ENCODE peak calls at places on chromosomes 16 and 17, in four cellular contexts. One of them, this sample, is unnamed. For H3K4me1 and H3K27me3, the result is how much of the 10 kb centered on the place peaks cover.

GRCh38 chr17:75416006-75416405 is 10.5 kb upstream of the GRB2 start:
- DNase-seq in heart left ventricle: no peak
- DNase-seq in CD8-positive, alpha-beta memory T cell: no peak
- DNase-seq in testis: no peak
- DNase-seq in this sample: no peak

GRCh38 chr16:69566437-69567030 is 768 bp downstream of the NFAT5 start:
- DNase-seq in heart left ventricle: peak
- DNase-seq in CD8-positive, alpha-beta memory T cell: no peak
- DNase-seq in testis: peak
- DNase-seq in this sample: peak

GRCh38 chr17:66904760-66905637 is 59.5 kb upstream of the CACNG4 start:
- DNase-seq in heart left ventricle: peak
- DNase-seq in CD8-positive, alpha-beta memory T cell: no peak
- DNase-seq in testis: peak
- DNase-seq in this sample: peak

GRCh38 chr16:69619514-69619913 is 53.7 kb downstream of the NFAT5 start:
- DNase-seq in heart left ventricle: no peak
- DNase-seq in CD8-positive, alpha-beta memory T cell: no peak
- DNase-seq in testis: no peak
- DNase-seq in this sample: no peak

GRCh38 chr17:74928786-74929185 is 4.7 kb downstream of the OTOP2 start:
- DNase-seq in heart left ventricle: no peak
- DNase-seq in CD8-positive, alpha-beta memory T cell: no peak
- DNase-seq in testis: no peak
- DNase-seq in this sample: no peak

GRCh38 chr16:54347961-54348360 is 61.4 kb upstream of the IRX3 start:
- DNase-seq in heart left ventricle: no peak
- DNase-seq in CD8-positive, alpha-beta memory T cell: no peak
- DNase-seq in testis: no peak
- DNase-seq in this sample: no peak

GRCh38 chr16:70475054-70475871 is 20.9 kb downstream of the FCSK start:
- DNase-seq in heart left ventricle: no peak
- DNase-seq in CD8-positive, alpha-beta memory T cell: no peak
- DNase-seq in testis: no peak
- DNase-seq in this sample: no peak

GRCh38 chr16:81500833-81501521 is 56.4 kb downstream of the CMIP start:
- DNase-seq in heart left ventricle: no peak
- DNase-seq in CD8-positive, alpha-beta memory T cell: no peak
- DNase-seq in testis: no peak
- DNase-seq in this sample: peak

GRCh38 chr17:45942284-45942683 is 47.9 kb downstream of the MAPT start:
- DNase-seq in heart left ventricle: peak
- DNase-seq in CD8-positive, alpha-beta memory T cell: no peak
- DNase-seq in testis: peak
- DNase-seq in this sample: no peak

GRCh38 chr16:83907926-83908325 is 9.0 kb downstream of the MLYCD start:
- DNase-seq in heart left ventricle: no peak
- DNase-seq in CD8-positive, alpha-beta memory T cell: no peak
- DNase-seq in testis: no peak
- DNase-seq in this sample: no peak

GRCh38 chr17:1137465-1137894 is 42.3 kb downstream of the ABR start:
- DNase-seq in heart left ventricle: no peak
- DNase-seq in CD8-positive, alpha-beta memory T cell: no peak
- DNase-seq in testis: peak
- DNase-seq in this sample: no peak

GRCh38 chr16:67245189-67245585 is 2.1 kb downstream of the FHOD1 start:
- DNase-seq in heart left ventricle: no peak
- DNase-seq in CD8-positive, alpha-beta memory T cell: no peak
- DNase-seq in testis: no peak
- DNase-seq in this sample: no peak

GRCh38 chr17:8674344-8675305 is 44.1 kb upstream of the MYH10 start:
- DNase-seq in heart left ventricle: peak
- DNase-seq in CD8-positive, alpha-beta memory T cell: no peak
- DNase-seq in testis: no peak
- DNase-seq in this sample: no peak

GRCh38 chr16:72938426-72939164 is 109.3 kb downstream of the ZFHX3 start:
- DNase-seq in heart left ventricle: peak
- DNase-seq in CD8-positive, alpha-beta memory T cell: no peak
- DNase-seq in testis: peak
- DNase-seq in this sample: peak

GRCh38 chr16:49837673-49838360 is 18.1 kb downstream of the ZNF423 start:
- DNase-seq in heart left ventricle: no peak
- DNase-seq in CD8-positive, alpha-beta memory T cell: no peak
- DNase-seq in testis: no peak
- DNase-seq in this sample: no peak

GRCh38 chr16:15611610-15612009 is 31.3 kb downstream of the MARF1 start:
- DNase-seq in heart left ventricle: no peak
- DNase-seq in CD8-positive, alpha-beta memory T cell: no peak
- DNase-seq in testis: no peak
- DNase-seq in this sample: no peak

DNA sequence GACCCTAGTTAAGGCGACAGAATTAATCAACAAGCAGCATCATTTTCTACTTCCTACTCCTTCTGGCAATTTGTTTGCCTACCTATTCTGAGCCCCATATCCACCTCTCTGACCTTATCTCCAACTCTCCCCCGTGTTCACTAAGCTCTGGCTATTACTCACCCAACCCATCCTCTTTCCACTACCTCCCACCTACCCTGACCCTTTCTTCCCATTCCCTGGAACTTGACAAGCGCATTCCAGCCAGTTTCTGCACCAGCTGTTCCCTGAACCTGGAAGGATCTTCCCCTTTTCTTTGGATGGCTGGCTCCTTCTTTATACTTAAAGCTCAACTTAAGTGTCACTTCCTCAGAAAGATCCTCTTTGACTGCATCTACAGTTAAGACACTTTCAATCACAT is 2.3 kb downstream of the DCUN1D3 start:
- DNase-seq in heart left ventricle: no peak
- DNase-seq in CD8-positive, alpha-beta memory T cell: no peak
- DNase-seq in testis: no peak
- DNase-seq in this sample: no peak
- H3K4me3 ChIP-seq in heart left ventricle: peak
- H3K4me3 ChIP-seq in CD8-positive, alpha-beta memory T cell: no peak
- H3K4me3 ChIP-seq in testis: no peak
- H3K4me3 ChIP-seq in this sample: no peak

DNA sequence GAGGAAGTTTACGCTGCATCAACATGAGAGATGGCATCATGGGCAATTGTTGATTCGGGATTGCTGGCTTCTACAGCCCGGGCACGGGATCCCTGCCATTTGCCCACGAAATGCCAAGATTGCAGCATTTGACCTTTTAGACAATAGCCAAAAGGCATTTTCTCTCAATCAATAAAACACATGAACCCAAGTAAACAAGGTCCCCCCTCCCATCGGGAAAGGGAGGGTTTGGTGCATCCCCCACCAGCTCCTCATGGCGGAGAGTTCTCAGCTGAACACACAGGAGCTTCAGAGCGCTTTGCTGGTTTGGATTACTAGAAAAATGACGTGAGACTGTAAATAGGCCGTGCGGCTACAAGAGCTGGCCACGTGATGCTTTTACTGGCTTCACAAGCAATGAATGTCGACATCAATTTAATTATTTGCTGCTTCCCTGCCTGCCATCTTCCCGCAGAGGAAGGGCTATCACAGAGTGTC is 147.6 kb downstream of the C16orf95 start:
- DNase-seq in heart left ventricle: no peak
- DNase-seq in CD8-positive, alpha-beta memory T cell: no peak
- DNase-seq in testis: no peak
- DNase-seq in this sample: no peak
- H3K4me1 ChIP-seq in heart left ventricle: under half
- H3K4me1 ChIP-seq in CD8-positive, alpha-beta memory T cell: under half
- H3K4me1 ChIP-seq in testis: under half
- H3K4me1 ChIP-seq in this sample: under half

DNA sequence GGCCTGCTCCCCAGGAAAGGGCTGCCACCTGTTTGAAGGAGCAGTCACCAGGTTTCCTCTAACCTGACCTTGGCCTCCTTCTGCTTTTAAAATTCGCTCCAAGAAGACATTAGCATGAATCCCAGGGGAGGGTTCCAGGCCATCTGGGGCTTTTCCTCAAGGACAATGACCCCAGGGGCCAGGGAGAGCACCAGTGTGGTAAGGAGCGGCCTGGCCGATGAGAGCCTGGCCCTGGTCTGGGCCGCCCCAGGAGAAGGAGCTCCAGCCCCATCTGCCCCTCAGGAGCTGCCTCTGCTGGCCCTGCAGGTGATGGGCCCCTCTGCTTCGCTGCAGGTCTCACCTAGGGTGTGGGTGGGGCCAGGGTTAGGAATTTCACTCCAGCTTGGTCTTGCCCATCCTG is 209.2 kb upstream of the TNRC6C start:
- DNase-seq in heart left ventricle: no peak
- DNase-seq in CD8-positive, alpha-beta memory T cell: no peak
- DNase-seq in testis: no peak
- DNase-seq in this sample: no peak
- H3K27me3 ChIP-seq in heart left ventricle: under half
- H3K27me3 ChIP-seq in CD8-positive, alpha-beta memory T cell: under half
- H3K27me3 ChIP-seq in testis: under half
- H3K27me3 ChIP-seq in this sample: under half

GRCh38 chr17:2239882-2240430 is 63.6 kb downstream of the SMG6 start:
- DNase-seq in heart left ventricle: peak
- DNase-seq in CD8-positive, alpha-beta memory T cell: no peak
- DNase-seq in testis: peak
- DNase-seq in this sample: no peak
- H3K4me3 ChIP-seq in heart left ventricle: no peak
- H3K4me3 ChIP-seq in CD8-positive, alpha-beta memory T cell: no peak
- H3K4me3 ChIP-seq in testis: no peak
- H3K4me3 ChIP-seq in this sample: no peak

GRCh38 chr17:78725448-78726021 is 56.5 kb downstream of the CYTH1 start:
- DNase-seq in heart left ventricle: no peak
- DNase-seq in CD8-positive, alpha-beta memory T cell: peak
- DNase-seq in testis: no peak
- DNase-seq in this sample: no peak
- H3K4me1 ChIP-seq in heart left ventricle: half or more
- H3K4me1 ChIP-seq in CD8-positive, alpha-beta memory T cell: half or more
- H3K4me1 ChIP-seq in testis: under half
- H3K4me1 ChIP-seq in this sample: under half

GRCh38 chr16:86994215-86994614 is 323.0 kb downstream of the C16orf95 start:
- DNase-seq in heart left ventricle: no peak
- DNase-seq in CD8-positive, alpha-beta memory T cell: no peak
- DNase-seq in testis: no peak
- DNase-seq in this sample: no peak
- H3K27me3 ChIP-seq in heart left ventricle: under half
- H3K27me3 ChIP-seq in CD8-positive, alpha-beta memory T cell: under half
- H3K27me3 ChIP-seq in testis: under half
- H3K27me3 ChIP-seq in this sample: half or more

GRCh38 chr17:78731904-78732303 is 50.2 kb downstream of the CYTH1 start:
- DNase-seq in heart left ventricle: no peak
- DNase-seq in CD8-positive, alpha-beta memory T cell: no peak
- DNase-seq in testis: no peak
- DNase-seq in this sample: no peak

GRCh38 chr17:78728495-78728894 is 53.6 kb downstream of the CYTH1 start:
- DNase-seq in heart left ventricle: no peak
- DNase-seq in CD8-positive, alpha-beta memory T cell: no peak
- DNase-seq in testis: no peak
- DNase-seq in this sample: no peak

GRCh38 chr17:78727057-78727456 is 55.0 kb downstream of the CYTH1 start:
- DNase-seq in heart left ventricle: no peak
- DNase-seq in CD8-positive, alpha-beta memory T cell: no peak
- DNase-seq in testis: no peak
- DNase-seq in this sample: no peak

GRCh38 chr17:78727476-78728229 is 54.4 kb downstream of the CYTH1 start:
- DNase-seq in heart left ventricle: no peak
- DNase-seq in CD8-positive, alpha-beta memory T cell: no peak
- DNase-seq in testis: no peak
- DNase-seq in this sample: no peak

DNA sequence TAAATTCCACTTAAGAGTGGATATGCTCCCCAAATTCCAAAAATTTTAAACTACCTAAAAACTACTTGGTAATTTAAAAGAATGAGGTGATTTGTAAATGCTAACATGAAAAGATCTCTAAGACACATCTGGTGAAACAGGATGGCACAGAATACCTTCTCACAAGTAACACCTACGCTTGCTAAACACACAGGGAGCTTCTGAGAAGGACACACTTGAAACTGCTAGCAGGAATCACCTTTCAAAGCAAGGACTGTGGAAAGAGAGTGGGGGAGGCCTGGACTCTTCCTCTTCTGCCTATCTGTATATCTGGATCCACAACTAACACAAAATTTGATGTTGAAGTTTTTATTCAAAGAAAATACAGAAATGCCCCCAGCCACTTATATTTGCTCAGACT is 52.4 kb downstream of the CYTH1 start:
- DNase-seq in heart left ventricle: no peak
- DNase-seq in CD8-positive, alpha-beta memory T cell: no peak
- DNase-seq in testis: no peak
- DNase-seq in this sample: no peak
- H3K4me3 ChIP-seq in heart left ventricle: no peak
- H3K4me3 ChIP-seq in CD8-positive, alpha-beta memory T cell: no peak
- H3K4me3 ChIP-seq in testis: no peak
- H3K4me3 ChIP-seq in this sample: no peak

GRCh38 chr17:77315010-77315409 is 174.2 kb downstream of the SEC14L1 start:
- DNase-seq in heart left ventricle: no peak
- DNase-seq in CD8-positive, alpha-beta memory T cell: no peak
- DNase-seq in testis: no peak
- DNase-seq in this sample: no peak

GRCh38 chr17:77316651-77317050 is 175.9 kb downstream of the SEC14L1 start:
- DNase-seq in heart left ventricle: no peak
- DNase-seq in CD8-positive, alpha-beta memory T cell: no peak
- DNase-seq in testis: no peak
- DNase-seq in this sample: no peak

GRCh38 chr17:77315551-77316190 is 174.9 kb downstream of the SEC14L1 start:
- DNase-seq in heart left ventricle: no peak
- DNase-seq in CD8-positive, alpha-beta memory T cell: no peak
- DNase-seq in testis: no peak
- DNase-seq in this sample: no peak

GRCh38 chr17:77317091-77317519 is 176.3 kb downstream of the SEC14L1 start:
- DNase-seq in heart left ventricle: no peak
- DNase-seq in CD8-positive, alpha-beta memory T cell: no peak
- DNase-seq in testis: no peak
- DNase-seq in this sample: no peak

DNA sequence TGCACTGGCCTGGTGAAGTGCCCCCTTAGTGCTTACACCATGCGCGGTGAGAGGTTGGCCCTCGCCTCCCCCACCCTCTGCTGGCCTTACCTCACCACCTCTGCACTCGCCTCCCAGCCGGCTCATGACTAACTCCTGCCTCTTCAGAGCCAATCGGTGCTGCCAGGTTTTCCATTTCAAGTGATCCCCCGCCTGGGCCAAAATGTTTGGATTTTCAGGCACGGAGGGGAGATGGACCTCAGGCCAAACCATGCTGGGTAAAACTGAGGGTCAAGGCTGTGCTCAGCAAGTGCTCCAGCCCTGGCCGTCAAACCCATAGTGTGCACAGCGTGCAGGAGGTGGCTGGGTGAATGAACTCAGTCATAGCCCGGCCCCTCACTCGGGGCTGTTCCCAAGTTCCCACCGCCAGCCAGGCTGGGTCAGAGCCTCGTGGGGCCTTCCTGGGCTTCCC is 175.4 kb downstream of the SEC14L1 start:
- DNase-seq in heart left ventricle: no peak
- DNase-seq in CD8-positive, alpha-beta memory T cell: no peak
- DNase-seq in testis: peak
- DNase-seq in this sample: no peak
- H3K4me1 ChIP-seq in heart left ventricle: under half
- H3K4me1 ChIP-seq in CD8-positive, alpha-beta memory T cell: under half
- H3K4me1 ChIP-seq in testis: under half
- H3K4me1 ChIP-seq in this sample: under half

GRCh38 chr17:72121164-72122001 is 563 bp downstream of the SOX9 start:
- DNase-seq in heart left ventricle: peak
- DNase-seq in CD8-positive, alpha-beta memory T cell: no peak
- DNase-seq in testis: no peak
- DNase-seq in this sample: peak
- H3K27me3 ChIP-seq in heart left ventricle: under half
- H3K27me3 ChIP-seq in CD8-positive, alpha-beta memory T cell: under half
- H3K27me3 ChIP-seq in testis: under half
- H3K27me3 ChIP-seq in this sample: under half

This sample was measured in A673.